ENCODE peak calls at places on chromosomes 6 and 20, in four cellular contexts. U, A, H and M are unnamed samples.

GRCh38 chr20:40160151-40160550 is 528.9 kb downstream of the MAFB start:
- DNase-seq in A (no peak), U (peak; percentile 45), H (peak; percentile 36), M (no peak)

GRCh38 chr6:41527721-41528408 is 18.3 kb upstream of the FOXP4 start:
- DNase-seq in H (no peak), U (no peak), A (peak; percentile 77), M (no peak)

GRCh38 chr6:36642913-36643817 is 35.3 kb upstream of the CDKN1A start:
- DNase-seq in U (no peak), A (no peak), H (no peak), M (peak; percentile 90)

GRCh38 chr6:24931296-24931695 is 4.5 kb downstream of the RIPOR2 start:
- DNase-seq in H (no peak), U (no peak), A (no peak), M (no peak)

GRCh38 chr6:43420012-43420411 is 7.3 kb upstream of the ABCC10 start:
- DNase-seq in U (no peak), H (no peak), A (no peak), M (no peak)

GRCh38 chr6:15960740-15961629 is 167.9 kb upstream of the MYLIP start:
- DNase-seq in H (no peak), U (peak; percentile 22), A (no peak), M (peak; percentile 8)

GRCh38 chr6:35737413-35738211 is 780 bp downstream of the ARMC12 start:
- DNase-seq in U (peak; percentile 80), A (peak; percentile 29), H (no peak), M (no peak)

GRCh38 chr20:58746551-58747399 is 54.2 kb downstream of the NPEPL1 start:
- DNase-seq in U (no peak), H (no peak), A (no peak), M (peak; percentile 40)

GRCh38 chr6:63731946-63732735 is 96.5 kb downstream of the PHF3 start:
- DNase-seq in A (no peak), H (no peak), U (no peak), M (no peak)

GRCh38 chr20:14470231-14470894 is 133.0 kb upstream of the FLRT3 start:
- DNase-seq in U (no peak), H (no peak), A (no peak), M (no peak)

GRCh38 chr6:73968358-73968757 is 272.4 kb downstream of the CD109 start:
- DNase-seq in U (no peak), A (no peak), H (no peak), M (no peak)

GRCh38 chr6:35248300-35248699 is 11.2 kb upstream of the ZNF76 start:
- DNase-seq in H (no peak), A (no peak), U (peak; percentile 20), M (no peak)

GRCh38 chr20:49899551-49900383 is 15.6 kb downstream of the SPATA2 start:
- DNase-seq in A (no peak), H (no peak), U (no peak), M (no peak)

GRCh38 chr20:5448449-5449118 is 131.8 kb upstream of the PROKR2 start:
- DNase-seq in U (peak; percentile 24), H (peak; percentile 68), A (no peak), M (no peak)

GRCh38 chr6:146884728-146885127 is 286.0 kb downstream of the ADGB start:
- DNase-seq in H (no peak), A (no peak), U (no peak), M (no peak)

GRCh38 chr6:52369234-52369633 is 7.3 kb downstream of the PAQR8 start:
- DNase-seq in H (no peak), U (no peak), A (no peak), M (no peak)

GRCh38 chr6:166258854-166259276 is 49.3 kb downstream of the PRR18 start:
- DNase-seq in A (no peak), H (peak; percentile 66), U (peak; percentile 70), M (no peak)

GRCh38 chr6:34179106-34179720 is 33.3 kb upstream of the GRM4 start:
- DNase-seq in H (no peak), U (no peak), A (no peak), M (no peak)

GRCh38 chr6:67629268-67629667 is 1005.8 kb upstream of the ADGRB3 start:
- DNase-seq in A (no peak), H (no peak), U (no peak), M (no peak)

GRCh38 chr6:85419046-85419759 is 30.7 kb upstream of the NT5E start:
- DNase-seq in U (no peak), A (no peak), H (no peak), M (no peak)

GRCh38 chr20:62782893-62783278 is 13.4 kb upstream of the MRGBP start:
- DNase-seq in U (no peak), H (no peak), A (no peak), M (no peak)

GRCh38 chr6:19860235-19860877 is 23.2 kb downstream of the ID4 start:
- DNase-seq in U (no peak), A (no peak), H (no peak), M (no peak)

GRCh38 chr6:2021713-2022125 is 223.7 kb downstream of the GMDS start:
- DNase-seq in H (no peak), A (peak; percentile 62), U (no peak), M (no peak)

GRCh38 chr6:37871616-37872384 is 52.3 kb downstream of the ZFAND3 start:
- DNase-seq in A (no peak), H (no peak), U (no peak), M (no peak)

GRCh38 chr6:37525460-37526357 is 26.0 kb upstream of the CCDC167 start:
- DNase-seq in H (peak; percentile 42), A (no peak), U (no peak), M (no peak)

GRCh38 chr20:64112691-64113443 is 5.5 kb upstream of the NPBWR2 start:
- DNase-seq in A (no peak), H (peak; percentile 15), U (no peak), M (no peak)

GRCh38 chr6:139855741-139856206 is 481.3 kb upstream of the CITED2 start:
- DNase-seq in U (no peak), A (peak; percentile 7), H (no peak), M (no peak)

GRCh38 chr6:121851056-121851455 is 415.6 kb downstream of the GJA1 start:
- DNase-seq in H (no peak), U (no peak), A (no peak), M (no peak)

GRCh38 chr6:3617681-3618299 is 133.7 kb downstream of the PXDC1 start:
- DNase-seq in H (peak; percentile 16), A (no peak), U (no peak), M (peak; percentile 52)

GRCh38 chr6:109762769-109763450 is 71.8 kb downstream of the FIG4 start:
- DNase-seq in H (no peak), U (no peak), A (no peak), M (no peak)

GRCh38 chr20:54293526-54293925 is 85.6 kb downstream of the PFDN4 start:
- DNase-seq in H (no peak), U (no peak), A (no peak), M (no peak)

GRCh38 chr6:71745525-71745924 is 140.8 kb upstream of the RIMS1 start:
- DNase-seq in H (no peak), U (no peak), A (no peak), M (no peak)

GRCh38 chr6:26017567-26017966 is 55.0 kb downstream of the TRIM38 start:
- DNase-seq in H (peak; percentile 86), U (peak; percentile 92), A (no peak), M (peak; percentile 92)

GRCh38 chr20:62874745-62875344 is 13.2 kb upstream of the TCFL5 start:
- DNase-seq in H (no peak), A (no peak), U (no peak), M (no peak)

GRCh38 chr6:5351552-5351951 is 90.2 kb downstream of the FARS2 start:
- DNase-seq in A (no peak), U (no peak), H (no peak), M (no peak)

GRCh38 chr20:45779011-45779915 is 12.4 kb downstream of the WFDC3 start:
- DNase-seq in H (no peak), U (no peak), A (peak; percentile 43), M (peak; percentile 95)